ENCODE peak calls at places on chromosomes 4 and X, in four cellular contexts. One of them, this sample, is unnamed.

GRCh38 chrX:63506320-63506719 is 155.2 kb upstream of the SPIN4 start:
- DNase-seq in H9: no peak
- DNase-seq in mucosa of descending colon: no peak
- DNase-seq in lung: no peak
- DNase-seq in this sample: no peak

GRCh38 chr4:164357957-164358356 is 396.0 kb upstream of the SMIM31 start:
- DNase-seq in H9: no peak
- DNase-seq in mucosa of descending colon: no peak
- DNase-seq in lung: no peak
- DNase-seq in this sample: no peak

GRCh38 chrX:45006002-45006800 is 133.2 kb downstream of the KDM6A start:
- DNase-seq in H9: peak; percentile 49
- DNase-seq in mucosa of descending colon: no peak
- DNase-seq in lung: no peak
- DNase-seq in this sample: no peak

GRCh38 chrX:40651620-40652223 is 4.4 kb upstream of the CXorf38 start:
- DNase-seq in H9: peak; percentile 52
- DNase-seq in mucosa of descending colon: no peak
- DNase-seq in lung: peak; percentile 72
- DNase-seq in this sample: peak; percentile 53

GRCh38 chr4:156941940-156942548 is 29.6 kb downstream of the PDGFC start:
- DNase-seq in H9: peak; percentile 53
- DNase-seq in mucosa of descending colon: peak; percentile 28
- DNase-seq in lung: peak; percentile 65
- DNase-seq in this sample: peak; percentile 34

GRCh38 chr4:117157360-117157759 is 72.0 kb upstream of the TRAM1L1 start:
- DNase-seq in H9: no peak
- DNase-seq in mucosa of descending colon: no peak
- DNase-seq in lung: no peak
- DNase-seq in this sample: no peak

GRCh38 chr4:93396274-93396673 is 432.3 kb upstream of the ATOH1 start:
- DNase-seq in H9: no peak
- DNase-seq in mucosa of descending colon: no peak
- DNase-seq in lung: no peak
- DNase-seq in this sample: no peak

GRCh38 chrX:4570141-4570540 is 856.7 kb upstream of the PRKX start:
- DNase-seq in H9: no peak
- DNase-seq in mucosa of descending colon: no peak
- DNase-seq in lung: no peak
- DNase-seq in this sample: no peak

GRCh38 chrX:30592846-30593245 is 15.3 kb upstream of the TASL start:
- DNase-seq in H9: no peak
- DNase-seq in mucosa of descending colon: no peak
- DNase-seq in lung: no peak
- DNase-seq in this sample: no peak

GRCh38 chrX:41333994-41334865 is at the start of gene DDX3X:
- DNase-seq in H9: peak; percentile 85
- DNase-seq in mucosa of descending colon: peak; percentile 95
- DNase-seq in lung: peak; percentile 91
- DNase-seq in this sample: peak; percentile 69

GRCh38 chr4:60724623-60725022 is 475.5 kb upstream of the ADGRL3 start:
- DNase-seq in H9: no peak
- DNase-seq in mucosa of descending colon: no peak
- DNase-seq in lung: no peak
- DNase-seq in this sample: no peak

GRCh38 chrX:131703646-131704045 is 159.8 kb downstream of the OR13H1 start:
- DNase-seq in H9: no peak
- DNase-seq in mucosa of descending colon: no peak
- DNase-seq in lung: no peak
- DNase-seq in this sample: no peak

GRCh38 chr4:174324725-174325124 is 41.0 kb downstream of the CEP44 start:
- DNase-seq in H9: no peak
- DNase-seq in mucosa of descending colon: no peak
- DNase-seq in lung: no peak
- DNase-seq in this sample: no peak

GRCh38 chr4:94698187-94698586 is 59.6 kb upstream of the BMPR1B start:
- DNase-seq in H9: no peak
- DNase-seq in mucosa of descending colon: no peak
- DNase-seq in lung: no peak
- DNase-seq in this sample: no peak
- TF ChIP-seq CTCF in H9: no peak
- TF ChIP-seq CTCF in mucosa of descending colon: no peak
- TF ChIP-seq CTCF in lung: no peak
- TF ChIP-seq CTCF in this sample: no peak

GRCh38 chr4:81688085-81688484 is 216.4 kb upstream of the RASGEF1B start:
- DNase-seq in H9: no peak
- DNase-seq in mucosa of descending colon: no peak
- DNase-seq in lung: no peak
- DNase-seq in this sample: no peak
- TF ChIP-seq CTCF in H9: peak; percentile 51
- TF ChIP-seq CTCF in mucosa of descending colon: no peak
- TF ChIP-seq CTCF in lung: no peak
- TF ChIP-seq CTCF in this sample: no peak

DNA sequence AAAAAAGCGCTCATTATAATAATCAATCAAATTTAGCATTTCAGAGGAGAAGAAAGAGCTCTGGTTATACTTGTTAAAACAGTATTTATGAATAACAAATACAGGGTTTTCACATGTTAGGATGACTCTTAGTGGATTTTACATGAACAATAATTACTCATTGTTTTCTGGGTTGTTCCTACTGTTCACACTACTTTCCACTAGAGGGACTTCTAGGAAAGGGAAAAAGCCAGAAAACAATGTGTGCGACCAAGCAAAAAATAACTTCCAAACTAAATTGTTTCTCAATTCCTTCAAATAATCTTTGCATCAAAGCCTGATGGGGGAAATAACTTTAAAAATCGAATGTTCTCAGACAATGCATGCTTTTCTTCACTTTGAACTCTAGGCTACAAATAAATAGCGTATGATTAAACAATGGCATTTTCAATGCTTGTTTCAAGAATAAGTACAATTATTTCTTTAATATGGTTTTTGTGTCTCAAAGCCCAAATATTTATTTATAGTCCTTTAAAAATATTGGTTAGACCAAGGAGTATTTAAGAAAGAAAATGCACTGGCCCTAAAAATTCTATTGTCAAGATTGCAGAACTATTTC is 72.0 kb upstream of the ETNPPL start:
- DNase-seq in H9: no peak
- DNase-seq in mucosa of descending colon: no peak
- DNase-seq in lung: no peak
- DNase-seq in this sample: no peak
- TF ChIP-seq CTCF in H9: peak; percentile 81
- TF ChIP-seq CTCF in mucosa of descending colon: no peak
- TF ChIP-seq CTCF in lung: no peak
- TF ChIP-seq CTCF in this sample: peak; percentile 84

DNA sequence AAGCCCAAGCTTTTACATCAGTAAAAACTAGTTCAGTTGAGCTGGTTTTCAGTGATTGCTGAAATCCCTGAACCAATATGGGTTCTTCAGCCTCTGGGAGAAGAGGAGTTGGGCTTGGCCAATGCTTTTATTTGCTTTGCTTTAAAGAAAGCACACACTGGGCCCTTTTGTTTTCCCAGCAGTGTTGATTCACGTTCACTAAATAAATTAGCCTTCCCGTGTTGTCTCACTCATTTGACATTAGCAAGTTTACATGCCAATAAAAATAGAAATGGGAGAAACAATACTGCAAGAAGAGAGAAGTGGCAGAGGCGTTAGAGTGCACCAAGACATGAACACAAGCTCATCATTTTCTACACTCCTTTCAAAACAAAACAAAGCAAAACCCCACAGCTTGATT is 136.2 kb downstream of the SHROOM3 start:
- DNase-seq in H9: no peak
- DNase-seq in mucosa of descending colon: no peak
- DNase-seq in lung: no peak
- DNase-seq in this sample: no peak
- TF ChIP-seq CTCF in H9: no peak
- TF ChIP-seq CTCF in mucosa of descending colon: no peak
- TF ChIP-seq CTCF in lung: no peak
- TF ChIP-seq CTCF in this sample: no peak

GRCh38 chr4:159046683-159047082 is 56.2 kb upstream of the RAPGEF2 start:
- DNase-seq in H9: no peak
- DNase-seq in mucosa of descending colon: no peak
- DNase-seq in lung: no peak
- DNase-seq in this sample: no peak

GRCh38 chr4:159045321-159045720 is 57.6 kb upstream of the RAPGEF2 start:
- DNase-seq in H9: no peak
- DNase-seq in mucosa of descending colon: no peak
- DNase-seq in lung: no peak
- DNase-seq in this sample: no peak

GRCh38 chr4:159041058-159042034 is 61.5 kb upstream of the RAPGEF2 start:
- DNase-seq in H9: no peak
- DNase-seq in mucosa of descending colon: no peak
- DNase-seq in lung: no peak
- DNase-seq in this sample: no peak

GRCh38 chr4:159042097-159042605 is 60.7 kb upstream of the RAPGEF2 start:
- DNase-seq in H9: no peak
- DNase-seq in mucosa of descending colon: no peak
- DNase-seq in lung: peak; percentile 37
- DNase-seq in this sample: no peak

GRCh38 chr4:159043861-159044260 is 59.0 kb upstream of the RAPGEF2 start:
- DNase-seq in H9: no peak
- DNase-seq in mucosa of descending colon: no peak
- DNase-seq in lung: no peak
- DNase-seq in this sample: no peak
- TF ChIP-seq CTCF in H9: no peak
- TF ChIP-seq CTCF in mucosa of descending colon: no peak
- TF ChIP-seq CTCF in lung: no peak
- TF ChIP-seq CTCF in this sample: no peak

GRCh38 chr4:1789552-1789951 is 3.5 kb upstream of the FGFR3 start:
- DNase-seq in H9: no peak
- DNase-seq in mucosa of descending colon: no peak
- DNase-seq in lung: no peak
- DNase-seq in this sample: no peak

GRCh38 chr4:1790005-1790404 is 3.1 kb upstream of the FGFR3 start:
- DNase-seq in H9: no peak
- DNase-seq in mucosa of descending colon: no peak
- DNase-seq in lung: no peak
- DNase-seq in this sample: no peak

GRCh38 chr4:1787411-1788077 is 5.5 kb upstream of the FGFR3 start:
- DNase-seq in H9: no peak
- DNase-seq in mucosa of descending colon: no peak
- DNase-seq in lung: no peak
- DNase-seq in this sample: no peak

GRCh38 chr4:1786544-1787362 is 6.3 kb upstream of the FGFR3 start:
- DNase-seq in H9: no peak
- DNase-seq in mucosa of descending colon: no peak
- DNase-seq in lung: no peak
- DNase-seq in this sample: no peak

GRCh38 chr4:1788254-1788973 is 4.7 kb upstream of the FGFR3 start:
- DNase-seq in H9: no peak
- DNase-seq in mucosa of descending colon: no peak
- DNase-seq in lung: no peak
- DNase-seq in this sample: no peak
- TF ChIP-seq CTCF in H9: no peak
- TF ChIP-seq CTCF in mucosa of descending colon: no peak
- TF ChIP-seq CTCF in lung: no peak
- TF ChIP-seq CTCF in this sample: no peak

GRCh38 chr4:56671373-56671772 is 9.7 kb downstream of the HOPX start:
- DNase-seq in H9: no peak
- DNase-seq in mucosa of descending colon: no peak
- DNase-seq in lung: no peak
- DNase-seq in this sample: no peak

GRCh38 chr4:56671860-56672259 is 9.2 kb downstream of the HOPX start:
- DNase-seq in H9: no peak
- DNase-seq in mucosa of descending colon: no peak
- DNase-seq in lung: no peak
- DNase-seq in this sample: no peak

GRCh38 chr4:56662782-56663468 is 18.2 kb downstream of the HOPX start:
- DNase-seq in H9: no peak
- DNase-seq in mucosa of descending colon: no peak
- DNase-seq in lung: no peak
- DNase-seq in this sample: no peak

GRCh38 chr4:56666279-56666678 is 14.8 kb downstream of the HOPX start:
- DNase-seq in H9: no peak
- DNase-seq in mucosa of descending colon: no peak
- DNase-seq in lung: no peak
- DNase-seq in this sample: no peak

GRCh38 chr4:56668267-56668666 is 12.8 kb downstream of the HOPX start:
- DNase-seq in H9: no peak
- DNase-seq in mucosa of descending colon: no peak
- DNase-seq in lung: no peak
- DNase-seq in this sample: no peak
- TF ChIP-seq CTCF in H9: peak; percentile 85
- TF ChIP-seq CTCF in mucosa of descending colon: no peak
- TF ChIP-seq CTCF in lung: no peak
- TF ChIP-seq CTCF in this sample: peak; percentile 26

GRCh38 chr4:87219648-87220093 is 747 bp downstream of the KLHL8 start:
- DNase-seq in H9: peak; percentile 38
- DNase-seq in mucosa of descending colon: peak; percentile 75
- DNase-seq in lung: peak; percentile 42
- DNase-seq in this sample: no peak
- TF ChIP-seq CTCF in H9: peak; percentile 58
- TF ChIP-seq CTCF in mucosa of descending colon: no peak
- TF ChIP-seq CTCF in lung: peak; percentile 2
- TF ChIP-seq CTCF in this sample: peak; percentile 9

GRCh38 chrX:147736045-147736444 is 175.7 kb upstream of the FMR1 start:
- DNase-seq in H9: peak; percentile 55
- DNase-seq in mucosa of descending colon: no peak
- DNase-seq in lung: no peak
- DNase-seq in this sample: no peak

GRCh38 chrX:147737690-147738089 is 174.0 kb upstream of the FMR1 start:
- DNase-seq in H9: no peak
- DNase-seq in mucosa of descending colon: no peak
- DNase-seq in lung: no peak
- DNase-seq in this sample: no peak

GRCh38 chrX:147738260-147738659 is 173.5 kb upstream of the FMR1 start:
- DNase-seq in H9: no peak
- DNase-seq in mucosa of descending colon: no peak
- DNase-seq in lung: no peak
- DNase-seq in this sample: no peak

DNA sequence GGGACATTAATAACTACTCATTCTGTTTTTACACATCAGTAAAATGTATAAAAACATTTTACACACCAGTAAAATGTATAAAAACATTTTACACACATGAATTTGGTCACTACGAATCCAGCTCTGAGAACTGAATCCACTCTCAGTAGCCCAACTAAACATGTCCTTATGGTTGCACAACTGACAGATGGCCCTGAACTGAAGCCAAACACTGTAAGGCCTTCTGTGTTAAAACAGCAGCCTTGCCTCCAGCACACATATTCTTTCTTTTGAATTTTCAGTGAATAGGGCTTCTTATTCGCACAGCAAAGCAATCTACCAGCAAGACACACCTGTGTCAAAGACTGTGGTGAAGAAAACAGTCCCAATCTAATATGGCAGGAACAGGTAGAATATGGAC is 169.9 kb upstream of the FMR1 start:
- DNase-seq in H9: no peak
- DNase-seq in mucosa of descending colon: no peak
- DNase-seq in lung: no peak
- DNase-seq in this sample: no peak
- TF ChIP-seq CTCF in H9: no peak
- TF ChIP-seq CTCF in mucosa of descending colon: no peak
- TF ChIP-seq CTCF in lung: no peak
- TF ChIP-seq CTCF in this sample: no peak

This sample was measured in endothelial cell.